ENCODE peak calls at places on chromosomes 4 and X, in ten cellular contexts. W is neural crest cell; B is WERI-Rb-1; O is endodermal cell; I is left ventricle myocardium superior; C is activated CD4-positive, alpha-beta memory T cell treated with anti-CD3 and anti-CD28 coated beads, Interleukin-2, amount 10 ng/mL, durations not matched to agents 7 days and 5 days; G is fibroblast of mammary gland; N is activated naive CD4-positive, alpha-beta T cell; E is kidney glomerular epithelial cell; P is coronary artery. M is an unnamed sample.

GRCh38 chr4:147285751-147286150 is 195.1 kb upstream of the EDNRA start:
- DNase-seq in C (no peak), E (no peak), P (no peak), B (no peak), O (no peak), W (no peak), N (no peak), I (no peak), G (peak), M (no peak)

GRCh38 chr4:146283758-146284651 is 69.7 kb downstream of the REELD1 start:
- DNase-seq in E (no peak), C (no peak), I (no peak), B (no peak), N (no peak), W (no peak), P (no peak), G (no peak), O (no peak), M (no peak)

GRCh38 chrX:109822861-109823260 is 89.8 kb upstream of the ACSL4 start:
- DNase-seq in B (no peak), I (no peak), P (no peak), G (no peak), O (no peak), W (no peak), E (no peak), N (no peak), C (no peak), M (no peak)

GRCh38 chr4:35934370-35934981 is 309.8 kb downstream of the ARAP2 start:
- DNase-seq in W (no peak), E (peak), P (no peak), B (no peak), N (no peak), C (no peak), O (no peak), I (no peak), G (peak), M (no peak)

GRCh38 chr4:62912531-62912930 is 1496.7 kb downstream of the TECRL start:
- DNase-seq in P (no peak), W (no peak), C (no peak), O (no peak), E (no peak), G (no peak), I (no peak), N (no peak), B (no peak), M (no peak)

GRCh38 chrX:29852767-29853166 is 362.6 kb upstream of the MAGEB2 start:
- DNase-seq in N (no peak), E (no peak), G (peak), I (no peak), C (no peak), B (no peak), O (no peak), P (no peak), W (no peak), M (no peak)

GRCh38 chr4:151169223-151169622 is 69.8 kb downstream of the RPS3A start:
- DNase-seq in P (peak), N (no peak), B (peak), I (peak), E (no peak), C (no peak), G (peak), O (no peak), W (no peak), M (no peak)

GRCh38 chrX:112839856-112840255 is 775 bp downstream of the AMOT start:
- DNase-seq in I (no peak), W (no peak), B (no peak), O (peak), N (no peak), C (no peak), G (no peak), E (no peak), P (no peak), M (no peak)

GRCh38 chr4:60759518-60760245 is 440.4 kb upstream of the ADGRL3 start:
- DNase-seq in W (no peak), N (no peak), E (no peak), G (no peak), C (no peak), O (no peak), B (no peak), I (no peak), P (no peak), M (no peak)

GRCh38 chrX:47991263-47992092 is 12.3 kb downstream of the ZNF182 start:
- DNase-seq in N (no peak), I (no peak), W (no peak), C (no peak), B (no peak), E (peak), P (no peak), G (peak), O (no peak), M (no peak)

GRCh38 chr4:184824776-184825393 is 883 bp downstream of the ACSL1 start:
- DNase-seq in I (no peak), C (peak), O (peak), G (peak), N (no peak), P (peak), B (peak), W (peak), E (no peak), M (peak)

GRCh38 chr4:87679449-87680169 is 29.5 kb downstream of the DMP1 start:
- DNase-seq in G (peak), I (peak), O (peak), W (peak), C (peak), E (no peak), N (no peak), B (peak), P (no peak), M (no peak)

GRCh38 chrX:19122641-19123009 is 357 bp upstream of the ADGRG2 start:
- DNase-seq in C (no peak), I (no peak), E (no peak), B (no peak), W (no peak), N (no peak), G (no peak), P (no peak), O (no peak), M (no peak)

GRCh38 chr4:155582971-155583437 is 83.6 kb upstream of the GUCY1A1 start:
- DNase-seq in E (no peak), B (no peak), O (no peak), C (no peak), I (no peak), N (no peak), P (no peak), G (peak), W (no peak), M (no peak)

GRCh38 chr4:87337361-87337760 is 14.7 kb upstream of the HSD17B13 start:
- DNase-seq in O (no peak), C (no peak), E (no peak), B (no peak), W (no peak), I (no peak), P (no peak), N (no peak), G (no peak), M (no peak)

GRCh38 chrX:11760958-11761357 is 2.9 kb downstream of the MSL3 start:
- DNase-seq in O (no peak), I (no peak), N (no peak), E (no peak), W (no peak), P (no peak), G (no peak), B (no peak), C (no peak), M (no peak)

GRCh38 chr4:140876597-140877364 is 120.6 kb upstream of the TBC1D9 start:
- DNase-seq in O (no peak), C (no peak), N (no peak), I (no peak), P (no peak), E (no peak), G (peak), B (no peak), W (no peak), M (no peak)

GRCh38 chr4:139208404-139208945 is 31.5 kb upstream of the ELF2 start:
- DNase-seq in O (no peak), W (no peak), I (no peak), C (no peak), E (no peak), G (peak), P (no peak), N (no peak), B (no peak), M (peak)

GRCh38 chr4:8687083-8687482 is 94.5 kb downstream of the CPZ start:
- DNase-seq in B (no peak), P (no peak), N (no peak), G (no peak), E (no peak), W (no peak), O (no peak), I (no peak), C (no peak), M (no peak)